ENCODE peak calls at places on chromosome 2, in four cellular contexts. Z, H, G and N are unnamed samples.

GRCh38 chr2:96631804-96632435 is 6.2 kb downstream of the KANSL3 start:
- DNase-seq in Z (no peak), H (no peak), G (no peak), N (no peak)

GRCh38 chr2:231621051-231621879 is 28.6 kb downstream of the TEX44 start:
- DNase-seq in Z (no peak), H (no peak), G (peak; percentile 84), N (peak; percentile 30)

GRCh38 chr2:54560146-54560881 is 104.2 kb downstream of the SPTBN1 start:
- DNase-seq in Z (no peak), H (peak; percentile 57), G (peak; percentile 72), N (peak; percentile 69)

GRCh38 chr2:130827502-130828251 is 9.0 kb upstream of the ARHGEF4 start:
- DNase-seq in Z (no peak), H (no peak), G (no peak), N (no peak)

GRCh38 chr2:43676322-43677050 is at the start of gene C1GALT1C1L:
- DNase-seq in Z (peak; percentile 36), H (peak; percentile 73), G (peak; percentile 65), N (peak; percentile 72)

GRCh38 chr2:112259509-112260294 is 4.9 kb upstream of the ZC3H8 start:
- DNase-seq in Z (peak; percentile 85), H (peak; percentile 82), G (peak; percentile 89), N (peak; percentile 87)

GRCh38 chr2:212488611-212489010 is 50.0 kb downstream of the ERBB4 start:
- DNase-seq in Z (no peak), H (no peak), G (no peak), N (no peak)

GRCh38 chr2:172339431-172340010 is 87.9 kb upstream of the ITGA6 start:
- DNase-seq in Z (no peak), H (no peak), G (no peak), N (no peak)

GRCh38 chr2:240573516-240574385 is 5.5 kb downstream of the RNPEPL1 start:
- DNase-seq in Z (no peak), H (no peak), G (no peak), N (no peak)

GRCh38 chr2:14297906-14298305 is 334.6 kb upstream of the LRATD1 start:
- DNase-seq in Z (no peak), H (no peak), G (no peak), N (no peak)

GRCh38 chr2:20231632-20232031 is 6.7 kb upstream of the SDC1 start:
- DNase-seq in Z (peak; percentile 87), H (peak; percentile 41), G (no peak), N (peak; percentile 90)

GRCh38 chr2:158967731-158968395 is 577 bp upstream of the TANC1 start:
- DNase-seq in Z (peak; percentile 40), H (peak; percentile 54), G (peak; percentile 61), N (peak; percentile 52)

GRCh38 chr2:16774980-16775963 is 109.6 kb upstream of the CYRIA start:
- DNase-seq in Z (no peak), H (no peak), G (no peak), N (no peak)

GRCh38 chr2:229980440-229981184 is 58.3 kb downstream of the FBXO36 start:
- DNase-seq in Z (peak; percentile 72), H (peak; percentile 45), G (peak; percentile 68), N (peak; percentile 25)

GRCh38 chr2:237931205-237931721 is 35.6 kb upstream of the UBE2F start:
- DNase-seq in Z (no peak), H (no peak), G (no peak), N (no peak)

GRCh38 chr2:210188755-210189154 is 17.5 kb upstream of the KANSL1L start:
- DNase-seq in Z (no peak), H (no peak), G (no peak), N (no peak)

GRCh38 chr2:41736105-41736567 is 311.7 kb upstream of the PKDCC start:
- DNase-seq in Z (no peak), H (no peak), G (no peak), N (no peak)

GRCh38 chr2:138512672-138513071 is 11.1 kb downstream of the SPOPL start:
- DNase-seq in Z (no peak), H (no peak), G (no peak), N (no peak)

GRCh38 chr2:174176898-174177297 is 71.4 kb downstream of the OLA1 start:
- DNase-seq in Z (no peak), H (no peak), G (no peak), N (no peak)

GRCh38 chr2:136327162-136327852 is 209.4 kb upstream of the CXCR4 start:
- DNase-seq in Z (peak; percentile 27), H (peak; percentile 44), G (no peak), N (peak; percentile 58)

GRCh38 chr2:5250482-5250881 is 441.7 kb upstream of the SOX11 start:
- DNase-seq in Z (no peak), H (no peak), G (no peak), N (no peak)

GRCh38 chr2:180017764-180018163 is 10.7 kb upstream of the CWC22 start:
- DNase-seq in Z (peak; percentile 32), H (no peak), G (no peak), N (no peak)

GRCh38 chr2:127609818-127610217 is 36.1 kb upstream of the GPR17 start:
- DNase-seq in Z (peak; percentile 0), H (no peak), G (no peak), N (no peak)

GRCh38 chr2:181106229-181106628 is 125.8 kb downstream of the UBE2E3 start:
- DNase-seq in Z (no peak), H (no peak), G (no peak), N (no peak)

GRCh38 chr2:120518819-120519218 is 172.9 kb downstream of the INHBB start:
- DNase-seq in Z (no peak), H (no peak), G (no peak), N (no peak)

GRCh38 chr2:59012234-59012633 is 771.1 kb upstream of the FANCL start:
- DNase-seq in Z (no peak), H (no peak), G (no peak), N (no peak)

GRCh38 chr2:9889812-9890261 is 46.6 kb downstream of the TAF1B start:
- DNase-seq in Z (no peak), H (no peak), G (no peak), N (no peak)

GRCh38 chr2:37643102-37644078 is 28.1 kb downstream of the CDC42EP3 start:
- DNase-seq in Z (no peak), H (no peak), G (no peak), N (no peak)
- H3K27ac ChIP-seq in Z (no peak overlapping the region), H (no peak overlapping the region), G (no peak overlapping the region), N (no peak overlapping the region)

DNA sequence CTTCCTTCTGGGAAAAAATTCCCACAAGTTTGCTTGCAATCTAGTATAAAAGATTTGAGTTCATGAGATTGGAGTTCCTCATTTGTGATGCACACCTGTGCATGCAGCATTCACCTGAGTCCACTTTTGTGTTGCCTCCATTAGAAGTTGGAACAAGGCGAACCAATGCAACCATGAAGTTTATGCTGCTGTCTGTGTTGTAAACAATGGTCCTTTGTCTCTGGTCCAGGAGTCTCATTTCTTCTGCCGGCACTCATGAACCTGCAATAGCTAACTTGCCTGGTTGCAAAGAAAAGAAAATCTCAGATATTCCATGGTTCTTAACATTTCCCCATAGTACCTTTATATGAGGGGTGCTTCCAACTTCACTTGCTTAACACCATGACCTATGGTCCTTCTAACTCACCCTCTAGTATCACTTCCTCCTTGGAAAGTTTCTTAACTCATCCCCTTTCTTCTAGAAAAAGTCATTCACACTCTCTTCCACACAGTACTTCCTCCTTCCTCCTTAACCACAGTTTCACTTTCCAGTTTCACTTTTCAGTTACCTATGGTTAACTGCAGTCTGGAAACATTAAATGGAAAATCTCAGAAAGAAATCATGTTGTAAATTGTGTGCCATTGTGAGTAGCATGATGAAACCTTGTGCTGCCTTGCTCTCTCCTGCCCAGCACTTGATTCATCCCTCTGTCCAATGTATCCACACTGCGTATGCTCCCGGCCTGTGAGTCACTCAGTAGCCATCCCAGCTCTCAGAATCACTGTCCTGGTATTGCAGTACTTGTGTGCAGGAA is 128.8 kb upstream of the TRIB2 start:
- DNase-seq in Z (no peak), H (peak; percentile 84), G (peak; percentile 37), N (peak; percentile 27)
- H3K4me3 ChIP-seq in Z (no peak overlapping the region), H (no peak overlapping the region), G (no peak overlapping the region), N (no peak overlapping the region)

GRCh38 chr2:162243305-162243693 is at the start of gene FAP:
- DNase-seq in Z (no peak), H (no peak), G (no peak), N (no peak)

GRCh38 chr2:162245737-162246136 is 2.5 kb upstream of the FAP start:
- DNase-seq in Z (no peak), H (no peak), G (no peak), N (no peak)

GRCh38 chr2:162242586-162243304 is 500 bp downstream of the FAP start:
- DNase-seq in Z (no peak), H (no peak), G (no peak), N (no peak)

GRCh38 chr2:162245051-162245450 is 1.8 kb upstream of the FAP start:
- DNase-seq in Z (no peak), H (no peak), G (no peak), N (no peak)

DNA sequence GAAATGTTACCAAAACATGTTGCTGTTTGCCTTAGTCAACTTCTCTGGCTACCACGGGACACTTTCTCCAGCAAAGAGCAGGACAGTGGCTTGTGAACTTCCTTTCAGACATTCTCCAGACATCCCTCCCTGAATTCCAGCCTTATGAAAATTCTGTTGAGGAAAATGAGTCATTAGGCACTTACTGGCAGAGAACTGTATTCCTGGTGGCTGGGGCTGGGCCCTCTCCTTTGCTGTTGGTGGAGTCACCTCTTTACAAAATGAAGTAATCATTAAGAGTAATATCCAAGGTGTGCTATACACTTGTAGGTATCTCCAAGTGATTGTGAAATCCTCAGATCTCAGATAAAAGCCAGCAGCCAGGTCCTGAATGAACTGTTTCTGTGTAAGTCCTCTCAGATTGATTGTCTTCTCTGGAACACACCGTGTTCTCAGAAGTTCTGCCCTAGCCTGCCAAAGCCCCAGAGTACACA is 1.4 kb upstream of the FAP start:
- DNase-seq in Z (no peak), H (no peak), G (no peak), N (no peak)
- H3K27ac ChIP-seq in Z (no peak overlapping the region), H (no peak overlapping the region), G (no peak overlapping the region), N (peak overlapping the region; percentile 62)

GRCh38 chr2:44956841-44957240 is 15.3 kb downstream of the SIX3 start:
- DNase-seq in Z (no peak), H (no peak), G (no peak), N (no peak)

GRCh38 chr2:44954902-44955592 is 13.5 kb downstream of the SIX3 start:
- DNase-seq in Z (no peak), H (no peak), G (no peak), N (no peak)

GRCh38 chr2:44957656-44958327 is 16.3 kb downstream of the SIX3 start:
- DNase-seq in Z (no peak), H (no peak), G (no peak), N (no peak)

GRCh38 chr2:44954306-44954901 is 12.9 kb downstream of the SIX3 start:
- DNase-seq in Z (no peak), H (no peak), G (no peak), N (no peak)

DNA sequence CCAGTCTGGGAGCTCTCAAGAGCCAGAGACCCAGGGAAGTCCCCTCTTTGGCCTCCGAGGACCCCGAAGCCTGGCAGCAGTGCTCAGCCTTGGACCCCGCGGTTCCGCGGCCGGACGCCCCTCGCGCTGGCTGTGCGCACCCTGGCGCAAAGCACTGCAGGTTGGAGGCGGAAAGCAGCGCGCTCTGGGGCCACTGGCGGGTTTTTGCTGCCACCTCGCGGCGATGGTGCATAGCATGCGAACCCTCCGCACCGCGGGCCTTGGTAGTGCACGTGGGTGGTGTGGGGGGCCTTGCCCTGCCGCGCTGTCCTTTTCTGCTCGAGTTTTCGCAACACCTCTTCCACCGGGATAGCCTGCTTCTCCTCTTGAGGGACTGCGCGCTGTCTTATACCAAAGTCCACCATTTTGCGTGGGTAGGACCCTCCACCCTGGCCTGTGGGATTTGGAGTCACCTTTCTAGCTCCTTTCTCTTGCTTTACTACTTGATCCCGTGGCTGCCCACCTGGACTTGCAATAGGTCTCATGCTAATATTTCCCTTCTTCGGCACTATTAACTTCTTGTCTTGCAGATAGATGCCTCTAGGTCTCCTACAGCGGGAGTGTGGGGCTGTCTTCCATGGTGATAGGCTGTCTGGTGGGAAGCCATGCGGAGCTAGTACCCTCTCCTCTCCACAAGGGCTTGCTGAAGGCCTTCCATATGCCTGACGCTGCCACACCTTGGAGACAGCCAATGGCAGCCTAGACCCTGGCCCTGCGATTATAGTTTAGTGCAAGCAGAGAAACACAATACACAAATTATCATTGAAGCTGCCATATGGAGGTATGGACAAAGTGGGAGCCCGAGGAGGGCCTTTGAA is 14.3 kb downstream of the SIX3 start:
- DNase-seq in Z (peak; percentile 73), H (peak; percentile 71), G (peak; percentile 39), N (peak; percentile 72)
- H3K4me3 ChIP-seq in Z (peak overlapping the region; percentile 39), H (no peak overlapping the region), G (no peak overlapping the region), N (no peak overlapping the region)